ENCODE peak calls at places on chromosomes 12 and 14, in four cellular contexts. D is CD4-positive, alpha-beta memory T cell; I is activated T-helper 1 cell treated with anti-CD3 and anti-CD28 coated beads, Interleukin-12 subunit alpha, Interleukin-12 subunit beta, Interleukin-2, Interleukin-4 antibody, amounts not matched to agents 30 ng/mL and 10 ng/mL and 1 ng/mL, durations not matched to agents 14 hours and 24 hours and 36 hours; W is fibroblast of gingiva. G is an unnamed sample.

GRCh38 chr12:2129076-2129475 is 76.3 kb downstream of the CACNA1C start:
- DNase-seq in D (no peak), I (no peak), W (peak), G (no peak)

GRCh38 chr12:92109613-92110012 is 36.0 kb downstream of the BTG1 start:
- DNase-seq in I (no peak), W (no peak), D (no peak), G (no peak)

GRCh38 chr12:25056486-25057130 is 107.7 kb upstream of the BCAT1 start:
- DNase-seq in I (no peak), W (no peak), D (no peak), G (no peak)

GRCh38 chr14:68598621-68599447 is 194.0 kb downstream of the ZFP36L1 start:
- DNase-seq in I (no peak), W (peak), D (no peak), G (no peak)

GRCh38 chr12:65306603-65307501 is 28.4 kb downstream of the MSRB3 start:
- DNase-seq in W (no peak), D (no peak), I (no peak), G (peak)

GRCh38 chr12:104022816-104023215 is 27.2 kb downstream of the GLT8D2 start:
- DNase-seq in I (no peak), D (no peak), W (no peak), G (no peak)

GRCh38 chr12:48969847-48970701 is 1.5 kb downstream of the WNT10B start:
- DNase-seq in D (peak), W (no peak), I (no peak), G (no peak)

GRCh38 chr14:104689620-104690265 is 325 bp downstream of the INF2 start:
- DNase-seq in W (no peak), D (peak), I (no peak), G (no peak)

GRCh38 chr12:54016478-54016964 is 7.7 kb downstream of the HOXC8 start:
- DNase-seq in W (no peak), D (no peak), I (no peak), G (no peak)

GRCh38 chr12:127293507-127294310 is 973.3 kb upstream of the TMEM132C start:
- DNase-seq in W (peak), I (peak), D (no peak), G (peak)

GRCh38 chr12:3274664-3275063 is 197.5 kb downstream of the TSPAN9 start:
- DNase-seq in W (no peak), D (no peak), I (no peak), G (no peak)

GRCh38 chr12:4910502-4911315 is 1.0 kb downstream of the KCNA1 start:
- DNase-seq in D (no peak), W (no peak), I (no peak), G (no peak)

GRCh38 chr12:111038941-111039340 is 118.6 kb upstream of the MYL2 start:
- DNase-seq in I (no peak), D (no peak), W (no peak), G (no peak)

GRCh38 chr14:73269729-73270651 is 32.7 kb downstream of the PAPLN start:
- DNase-seq in I (no peak), W (no peak), D (no peak), G (no peak)

GRCh38 chr12:122420471-122421262 is 1.8 kb downstream of the CLIP1 start:
- DNase-seq in W (no peak), I (no peak), D (no peak), G (no peak)

GRCh38 chr12:43973993-43974392 is 138.1 kb downstream of the TMEM117 start:
- DNase-seq in D (no peak), I (no peak), W (no peak), G (no peak)

GRCh38 chr12:67928621-67929369 is 60.5 kb upstream of the IFNG-AS1 start:
- DNase-seq in W (peak), D (no peak), I (no peak), G (no peak)

GRCh38 chr12:19969476-19969875 is 398.9 kb upstream of the PDE3A start:
- DNase-seq in D (no peak), I (no peak), W (no peak), G (no peak)

GRCh38 chr14:104820669-104821228 is 19.8 kb downstream of the ZBTB42 start:
- DNase-seq in I (no peak), W (peak), D (no peak), G (no peak)

GRCh38 chr12:53073881-53074280 is 5.3 kb downstream of the SPRYD3 start:
- DNase-seq in W (peak), I (no peak), D (no peak), G (no peak)

GRCh38 chr12:7729683-7730195 is 17.4 kb downstream of the CLEC4C start:
- DNase-seq in I (no peak), D (no peak), W (no peak), G (no peak)

GRCh38 chr14:58647777-58648176 is 10.0 kb downstream of the DACT1 start:
- DNase-seq in W (no peak), I (no peak), D (no peak), G (no peak)

GRCh38 chr12:122029620-122030426 is 8.1 kb downstream of the BCL7A start:
- DNase-seq in D (no peak), W (no peak), I (no peak), G (no peak)

GRCh38 chr12:94643585-94643984 is 6.8 kb downstream of the TMCC3 start:
- DNase-seq in W (peak), D (no peak), I (no peak), G (no peak)

GRCh38 chr12:11814362-11814761 is 164.9 kb downstream of the ETV6 start:
- DNase-seq in W (peak), D (no peak), I (no peak), G (peak)

G was measured in Jurkat, Clone E6-1.